ENCODE peak calls at places on chromosomes 6 and 20, in seven cellular contexts. D is choroid plexus epithelial cell, C is kidney epithelial cell, X is left ventricle myocardium inferior, M is IMR-90, G is fibroblast of lung, N is tibial nerve. W is an unnamed sample.

GRCh38 chr6:39776581-39776980 is 15.6 kb upstream of the DAAM2 start:
- DNase-seq in D (no peak), C (no peak), X (no peak), M (no peak), G (no peak), N (no peak), W (no peak)

GRCh38 chr6:145787688-145788087 is 26.9 kb downstream of the FBXO30 start:
- DNase-seq in D (no peak), C (no peak), X (no peak), M (no peak), G (no peak), N (no peak), W (no peak)

GRCh38 chr6:7439243-7439642 is 49.6 kb downstream of the RIOK1 start:
- DNase-seq in D (no peak), C (no peak), X (no peak), M (no peak), G (no peak), N (no peak), W (no peak)

GRCh38 chr6:84618046-84618752 is 146.2 kb downstream of the TBX18 start:
- DNase-seq in D (peak; percentile 88), C (peak; percentile 37), X (no peak), M (peak; percentile 90), G (peak; percentile 92), N (no peak), W (peak; percentile 57)

GRCh38 chr20:17505664-17506517 is 25.3 kb downstream of the BFSP1 start:
- DNase-seq in D (peak; percentile 55), C (no peak), X (no peak), M (peak; percentile 71), G (peak; percentile 61), N (no peak), W (no peak)

GRCh38 chr6:148869589-148869988 is 122.8 kb downstream of the UST start:
- DNase-seq in D (peak; percentile 74), C (peak; percentile 48), X (no peak), M (peak; percentile 98), G (peak; percentile 96), N (no peak), W (peak; percentile 77)

GRCh38 chr6:13710552-13711383 is 867 bp downstream of the RANBP9 start:
- DNase-seq in D (peak; percentile 27), C (no peak), X (peak; percentile 27), M (no peak), G (peak; percentile 26), N (no peak), W (no peak)

GRCh38 chr6:14354919-14355572 is 237.5 kb downstream of the CD83 start:
- DNase-seq in D (peak; percentile 84), C (no peak), X (peak; percentile 69), M (peak; percentile 88), G (peak; percentile 94), N (peak; percentile 20), W (peak; percentile 49)

GRCh38 chr6:39330476-39330875 is 8.0 kb upstream of the KCNK16 start:
- DNase-seq in D (no peak), C (no peak), X (peak; percentile 48), M (no peak), G (no peak), N (no peak), W (no peak)

GRCh38 chr6:126797981-126798380 is 320.5 kb upstream of the RSPO3 start:
- DNase-seq in D (peak; percentile 13), C (no peak), X (no peak), M (no peak), G (peak; percentile 42), N (no peak), W (no peak)

GRCh38 chr20:3010985-3011723 is 32.3 kb upstream of the GNRH2 start:
- DNase-seq in D (peak; percentile 74), C (peak; percentile 42), X (no peak), M (peak; percentile 61), G (peak; percentile 78), N (no peak), W (peak; percentile 4)

GRCh38 chr6:110364364-110364763 is 6.2 kb upstream of the METTL24 start:
- DNase-seq in D (no peak), C (no peak), X (no peak), M (no peak), G (no peak), N (no peak), W (no peak)

DNA sequence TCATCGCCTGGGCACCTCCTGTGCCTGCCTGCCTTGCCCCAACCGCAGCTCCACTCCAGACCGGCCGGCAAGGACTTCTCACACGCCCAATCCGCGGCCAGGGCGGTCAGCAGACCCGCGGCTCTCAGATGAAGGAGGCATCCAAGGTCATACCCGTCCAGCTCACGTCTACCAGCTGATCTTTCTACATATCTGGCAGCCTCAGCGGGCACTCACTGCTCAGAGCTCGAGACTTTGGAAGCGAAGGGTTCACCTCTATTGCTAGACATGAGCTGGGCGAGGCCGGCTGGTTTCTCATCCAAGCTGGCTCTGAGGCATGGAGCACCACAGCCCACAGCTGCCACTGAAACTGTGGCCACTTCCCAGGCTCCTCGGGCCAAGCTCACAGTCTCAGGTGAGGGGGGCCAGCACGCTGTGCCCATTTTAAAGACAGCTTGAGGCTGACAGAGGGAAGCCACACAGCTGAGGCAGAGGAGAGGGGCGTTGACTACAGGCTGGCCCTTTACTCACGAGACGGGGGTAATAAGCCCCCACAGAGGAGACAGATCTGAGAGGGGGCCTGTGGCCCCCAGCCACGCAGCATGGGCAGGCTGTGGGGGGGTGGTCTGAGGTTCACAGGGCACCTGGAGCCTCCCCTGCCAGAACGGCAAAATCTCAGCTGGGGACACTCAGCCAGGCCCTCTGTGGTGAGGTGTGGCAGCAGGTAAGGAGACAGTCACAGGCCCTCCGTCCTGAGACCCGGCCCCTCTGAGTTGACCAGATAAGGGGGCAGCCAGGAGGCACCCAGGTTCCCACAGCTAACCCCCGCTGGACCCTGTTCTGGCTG is 2.0 kb downstream of the LAMA5 start:
- DNase-seq in D (no peak), C (no peak), X (peak; percentile 73), M (no peak), G (no peak), N (no peak), W (no peak)
- H3K4me3 ChIP-seq in D (peak overlapping the region; percentile 65), C (peak overlapping the region; percentile 82), X (peak overlapping the region; percentile 98), M (no peak overlapping the region), G (peak overlapping the region; percentile 11), N (peak overlapping the region; percentile 93), W (no peak overlapping the region)

DNA sequence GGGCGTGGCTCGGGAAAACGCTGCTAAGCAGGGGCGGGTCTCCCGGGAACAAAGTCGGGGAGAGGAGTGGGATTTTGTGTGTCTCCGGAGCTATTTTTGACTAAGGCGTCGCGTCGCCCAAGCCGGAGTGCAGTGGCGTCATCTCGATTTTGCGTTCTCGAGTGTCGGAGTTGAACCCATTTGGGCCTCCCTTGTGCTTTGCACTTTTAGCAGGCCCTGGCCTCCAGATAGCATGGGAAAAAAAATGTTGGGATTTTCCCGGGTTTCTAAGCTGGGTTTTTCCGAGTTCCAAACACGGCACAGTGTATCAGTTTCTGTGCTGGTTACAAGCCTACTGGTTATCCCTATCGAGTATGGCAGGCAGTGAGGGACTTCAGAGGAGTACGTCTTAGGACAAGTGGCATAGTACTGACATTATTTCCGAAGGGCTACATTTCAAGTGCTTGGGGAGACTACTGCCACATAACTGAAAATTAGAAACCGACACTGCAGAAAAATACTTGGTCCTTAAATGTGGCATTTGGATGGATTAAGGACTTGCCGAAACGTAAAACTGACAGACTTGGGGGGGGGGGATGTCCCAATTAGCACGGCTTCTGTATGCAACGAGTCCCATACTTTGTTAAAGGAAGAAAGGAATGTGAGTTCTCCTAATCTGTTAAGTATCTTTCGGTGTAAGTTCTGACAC is 70.1 kb downstream of the HFE start:
- DNase-seq in D (no peak), C (no peak), X (peak; percentile 45), M (peak; percentile 64), G (peak; percentile 58), N (peak; percentile 46), W (peak; percentile 85)
- TF ChIP-seq CTCF in D (no peak), C (no peak), X (no peak), M (no peak), G (no peak), N (no peak), W (no peak)

GRCh38 chr6:32938494-32938893 is 2.3 kb downstream of the HLA-DMB start:
- DNase-seq in D (no peak), C (no peak), X (no peak), M (no peak), G (no peak), N (no peak), W (no peak)

GRCh38 chr6:32943864-32944263 is 3.0 kb upstream of the HLA-DMB start:
- DNase-seq in D (no peak), C (no peak), X (no peak), M (no peak), G (no peak), N (no peak), W (no peak)

GRCh38 chr6:32942555-32942954 is 1.7 kb upstream of the HLA-DMB start:
- DNase-seq in D (no peak), C (no peak), X (no peak), M (no peak), G (no peak), N (no peak), W (no peak)

GRCh38 chr6:32941412-32941784 is 570 bp upstream of the HLA-DMB start:
- DNase-seq in D (no peak), C (peak; percentile 63), X (no peak), M (no peak), G (no peak), N (no peak), W (no peak)

GRCh38 chr6:32940656-32941411 is at the start of gene HLA-DMB:
- DNase-seq in D (peak; percentile 84), C (peak; percentile 72), X (no peak), M (peak; percentile 73), G (peak; percentile 64), N (no peak), W (no peak)
- H3K4me3 ChIP-seq in D (no peak within 1 kb of the TSS), C (peak within 1 kb of the TSS; percentile 39), X (peak within 1 kb of the TSS; percentile 67), M (peak within 1 kb of the TSS; percentile 2), G (no peak within 1 kb of the TSS), N (peak within 1 kb of the TSS; percentile 50), W (no peak within 1 kb of the TSS)

GRCh38 chr20:37446286-37447032 is 74.6 kb upstream of the NNAT start:
- DNase-seq in D (no peak), C (no peak), X (no peak), M (no peak), G (no peak), N (no peak), W (no peak)

GRCh38 chr20:37442547-37442946 is 78.5 kb upstream of the NNAT start:
- DNase-seq in D (no peak), C (no peak), X (no peak), M (no peak), G (no peak), N (no peak), W (no peak)

GRCh38 chr20:37443596-37443995 is 77.5 kb upstream of the NNAT start:
- DNase-seq in D (no peak), C (no peak), X (no peak), M (no peak), G (no peak), N (no peak), W (no peak)

GRCh38 chr20:37442986-37443385 is 78.1 kb upstream of the NNAT start:
- DNase-seq in D (no peak), C (no peak), X (no peak), M (no peak), G (no peak), N (no peak), W (no peak)

GRCh38 chr20:37445041-37445440 is 76.0 kb upstream of the NNAT start:
- DNase-seq in D (no peak), C (no peak), X (no peak), M (no peak), G (no peak), N (no peak), W (no peak)
- TF ChIP-seq CTCF in D (no peak), C (no peak), X (no peak), M (no peak), G (no peak), N (no peak), W (no peak)

GRCh38 chr6:116876107-116876506 is 935 bp upstream of the RFX6 start:
- DNase-seq in D (no peak), C (no peak), X (no peak), M (no peak), G (no peak), N (no peak), W (no peak)
- H3K4me3 ChIP-seq in D (no peak overlapping the region), C (no peak overlapping the region), X (no peak overlapping the region), M (no peak overlapping the region), G (no peak overlapping the region), N (no peak overlapping the region), W (no peak overlapping the region)

W was measured in HFF-Myc.